ENCODE peak calls at places on chromosomes 4 and X, in seven cellular contexts. A is AG08396; B is GM12865; R is stimulated activated CD8-positive, alpha-beta memory T cell treated with anti-CD3 and anti-CD28 coated beads, Interleukin-4, amount 100 ng/mL, for 1 hour; S is T follicular helper cell; D is non-pigmented ciliary epithelial cell; Q is mesenteric fat pad. O is an unnamed sample.

GRCh38 chrX:9465380-9466114 is 689 bp downstream of the TBL1X start:
- DNase-seq in S (no peak), B (peak), D (no peak), A (peak), Q (no peak), R (no peak), O (peak)

GRCh38 chrX:108811891-108812290 is 75.5 kb upstream of the IRS4 start:
- DNase-seq in D (no peak), A (no peak), S (no peak), Q (no peak), R (no peak), B (no peak), O (peak)

GRCh38 chr4:68129793-68130192 is at the start of gene TMPRSS11F:
- DNase-seq in Q (no peak), S (no peak), R (no peak), A (no peak), B (no peak), D (no peak), O (no peak)

GRCh38 chrX:31499120-31499519 is 427.3 kb upstream of the FTHL17 start:
- DNase-seq in R (no peak), A (no peak), S (no peak), B (no peak), D (peak), Q (no peak), O (peak)

GRCh38 chrX:153582896-153583295 is 16.0 kb downstream of the CCNQ start:
- DNase-seq in B (peak), Q (no peak), D (no peak), S (peak), A (no peak), R (no peak), O (peak)

GRCh38 chr4:72314869-72315268 is 254.2 kb downstream of the ADAMTS3 start:
- DNase-seq in Q (no peak), B (no peak), R (no peak), D (peak), A (peak), S (no peak), O (peak)

GRCh38 chr4:83054928-83055327 is 19.9 kb downstream of the COPS4 start:
- DNase-seq in D (no peak), Q (no peak), R (no peak), S (no peak), B (peak), A (no peak), O (peak)

GRCh38 chrX:68249401-68249831 is 183.9 kb downstream of the OPHN1 start:
- DNase-seq in A (no peak), B (no peak), S (no peak), Q (no peak), R (no peak), D (no peak), O (no peak)

GRCh38 chr4:134216436-134216835 is 14.8 kb upstream of the PABPC4L start:
- DNase-seq in D (peak), S (no peak), A (no peak), Q (no peak), B (no peak), R (no peak), O (peak)

GRCh38 chr4:142345909-142346308 is 500.2 kb downstream of the INPP4B start:
- DNase-seq in D (no peak), R (no peak), A (no peak), Q (no peak), B (no peak), S (no peak), O (no peak)

O was measured in ELR.